ENCODE peak calls at places on chromosome 5, in ten cellular contexts. L is neural crest cell, E is PC-3, G is kidney, F is sigmoid colon, B is RWPE1, C is cardiac muscle cell, A is stomach, X is Calu3, O is HFFc6. K is an unnamed sample.

GRCh38 chr5:18220631-18221030 is 586.4 kb downstream of the TAF11L14 start:
- DNase-seq in L (no peak), E (peak; percentile 95), G (no peak), F (no peak), B (no peak), C (no peak), A (no peak), X (no peak), O (no peak), K (no peak)

GRCh38 chr5:33611882-33612281 is 171.1 kb downstream of the TARS1 start:
- DNase-seq in L (no peak), E (peak; percentile 77), G (no peak), F (no peak), B (no peak), C (no peak), A (no peak), X (no peak), O (peak; percentile 70), K (no peak)

GRCh38 chr5:33903118-33903517 is 11.3 kb upstream of the ADAMTS12 start:
- DNase-seq in L (no peak), E (peak; percentile 54), G (no peak), F (no peak), B (no peak), C (no peak), A (no peak), X (peak; percentile 48), O (no peak), K (no peak)

GRCh38 chr5:39520232-39520572 is 95.4 kb upstream of the DAB2 start:
- DNase-seq in L (no peak), E (peak; percentile 27), G (no peak), F (no peak), B (no peak), C (no peak), A (no peak), X (no peak), O (peak; percentile 85), K (no peak)

GRCh38 chr5:146924132-146924531 is 45.6 kb upstream of the PPP2R2B start:
- DNase-seq in L (no peak), E (no peak), G (no peak), F (no peak), B (no peak), C (no peak), A (no peak), X (no peak), O (no peak), K (no peak)

GRCh38 chr5:80755634-80756033 is 100.9 kb upstream of the DHFR start:
- DNase-seq in L (no peak), E (no peak), G (no peak), F (no peak), B (no peak), C (no peak), A (no peak), X (no peak), O (no peak), K (no peak)

GRCh38 chr5:158797498-158797845 is 302.2 kb downstream of the EBF1 start:
- DNase-seq in L (no peak), E (no peak), G (no peak), F (no peak), B (no peak), C (no peak), A (no peak), X (no peak), O (no peak), K (no peak)

GRCh38 chr5:35438786-35439185 is 178.9 kb upstream of the SPEF2 start:
- DNase-seq in L (no peak), E (no peak), G (no peak), F (no peak), B (no peak), C (no peak), A (no peak), X (no peak), O (no peak), K (no peak)

GRCh38 chr5:56264417-56265025 is 31.4 kb upstream of the ANKRD55 start:
- DNase-seq in L (peak; percentile 34), E (peak; percentile 66), G (no peak), F (no peak), B (peak; percentile 61), C (peak; percentile 46), A (peak; percentile 30), X (peak; percentile 64), O (peak; percentile 58), K (no peak)

GRCh38 chr5:3531320-3531986 is 64.2 kb upstream of the IRX1 start:
- DNase-seq in L (no peak), E (no peak), G (no peak), F (no peak), B (peak; percentile 38), C (peak; percentile 30), A (no peak), X (no peak), O (no peak), K (no peak)

GRCh38 chr5:67095346-67095871 is 101.2 kb downstream of the CD180 start:
- DNase-seq in L (no peak), E (no peak), G (peak; percentile 81), F (peak; percentile 90), B (no peak), C (no peak), A (peak; percentile 63), X (no peak), O (no peak), K (no peak)

DNA sequence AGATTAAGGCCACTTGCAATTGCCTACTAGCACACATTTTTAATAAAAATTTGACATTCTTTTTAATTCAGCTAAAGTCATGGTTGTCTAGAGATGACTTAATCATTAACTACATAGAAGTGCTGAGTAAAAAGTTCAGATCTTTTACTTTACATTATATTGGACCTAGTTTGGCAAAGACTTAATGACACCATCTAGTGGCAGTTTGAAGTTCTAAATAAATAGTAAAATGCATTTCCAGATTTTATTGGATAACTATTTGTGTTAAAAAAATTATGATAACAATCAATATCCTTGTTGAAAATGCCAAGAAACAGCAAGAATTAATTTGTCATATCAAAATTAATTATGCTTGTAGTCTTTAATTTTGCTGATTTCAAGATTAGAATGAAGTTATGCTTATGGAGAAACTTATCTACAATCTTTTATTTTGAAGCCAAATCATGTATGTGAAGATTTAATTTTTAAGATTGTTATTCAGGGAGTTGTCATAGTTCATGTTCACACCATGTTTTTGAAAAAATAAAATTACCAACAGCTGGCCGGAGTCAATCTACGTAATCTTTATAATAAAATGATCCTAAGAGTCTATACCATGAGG is 69.6 kb upstream of the PJA2 start:
- DNase-seq in L (no peak), E (peak; percentile 26), G (no peak), F (no peak), B (no peak), C (peak; percentile 11), A (no peak), X (no peak), O (peak; percentile 4), K (no peak)
- TF ChIP-seq CTCF in L (peak; percentile 70), E (peak; percentile 54), G (peak; percentile 7), F (no peak), B (peak; percentile 80), C (peak; percentile 48), A (no peak), X (peak; percentile 29), O (peak; percentile 78), K (peak; percentile 63)

DNA sequence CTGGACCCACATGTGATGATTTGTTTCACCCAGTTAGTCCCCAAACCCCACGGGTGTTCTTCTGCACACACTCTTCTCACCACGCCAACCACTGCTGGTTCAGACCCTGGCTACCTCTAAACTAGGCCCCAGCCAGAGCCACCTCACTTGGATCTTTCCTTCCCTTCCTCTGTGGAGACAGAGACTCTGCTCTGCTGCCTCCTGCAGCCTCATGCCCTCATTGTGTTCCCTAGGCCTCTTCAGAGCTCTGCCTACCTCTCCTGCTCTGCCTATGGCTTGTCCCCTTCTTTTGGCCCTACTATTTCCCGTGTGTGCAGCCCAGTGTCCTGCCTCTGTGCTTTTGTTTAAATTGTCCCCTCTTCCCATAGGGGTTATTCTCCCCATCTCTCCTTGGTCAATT is 79.7 kb downstream of the ARHGAP26 start:
- DNase-seq in L (no peak), E (no peak), G (no peak), F (no peak), B (no peak), C (no peak), A (no peak), X (no peak), O (no peak), K (no peak)
- TF ChIP-seq CTCF in L (no peak), E (no peak), G (no peak), F (no peak), B (no peak), C (no peak), A (no peak), X (no peak), O (no peak), K (no peak)

GRCh38 chr5:9930156-9930555 is 300.0 kb upstream of the TAS2R1 start:
- DNase-seq in L (no peak), E (no peak), G (no peak), F (no peak), B (no peak), C (no peak), A (no peak), X (no peak), O (no peak), K (no peak)

GRCh38 chr5:9927521-9927997 is 297.4 kb upstream of the TAS2R1 start:
- DNase-seq in L (no peak), E (peak; percentile 87), G (no peak), F (no peak), B (peak; percentile 39), C (no peak), A (no peak), X (peak; percentile 42), O (peak; percentile 13), K (no peak)

GRCh38 chr5:9927106-9927505 is 297.0 kb upstream of the TAS2R1 start:
- DNase-seq in L (no peak), E (peak; percentile 54), G (no peak), F (no peak), B (no peak), C (no peak), A (no peak), X (no peak), O (peak; percentile 52), K (no peak)

GRCh38 chr5:9928266-9928750 is 298.2 kb upstream of the TAS2R1 start:
- DNase-seq in L (no peak), E (no peak), G (no peak), F (no peak), B (no peak), C (no peak), A (no peak), X (no peak), O (no peak), K (no peak)

GRCh38 chr5:9932770-9933169 is 302.6 kb upstream of the TAS2R1 start:
- DNase-seq in L (no peak), E (peak; percentile 44), G (no peak), F (no peak), B (no peak), C (no peak), A (no peak), X (no peak), O (peak; percentile 60), K (no peak)
- TF ChIP-seq CTCF in L (no peak), E (no peak), G (no peak), F (no peak), B (no peak), C (no peak), A (no peak), X (no peak), O (no peak), K (no peak)

DNA sequence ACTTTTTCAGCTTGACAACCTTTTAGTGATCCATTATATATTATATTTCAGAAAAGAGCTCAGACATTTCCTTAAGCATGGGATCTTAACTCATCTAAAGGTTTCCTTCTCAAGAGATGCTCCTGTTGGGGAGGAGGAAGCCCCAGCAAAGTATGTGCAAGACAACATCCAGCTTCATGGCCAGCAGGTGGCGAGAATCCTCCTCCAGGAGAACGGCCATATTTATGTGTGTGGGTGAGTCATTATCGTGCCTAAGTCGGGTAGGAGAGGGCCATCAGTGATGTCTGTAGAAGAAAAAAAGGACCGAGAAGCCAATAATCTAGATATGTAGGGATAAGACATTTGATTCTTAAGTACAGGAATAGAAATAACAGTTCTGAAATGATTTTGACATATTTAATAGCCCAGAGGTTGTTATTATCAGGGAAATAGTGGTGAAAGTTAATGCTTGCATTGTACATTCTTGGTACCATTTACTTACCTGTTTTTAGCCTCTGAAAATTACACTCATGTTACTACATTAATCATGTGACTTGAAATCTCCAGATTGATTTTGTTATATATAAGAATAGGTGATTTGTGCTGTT is 28.2 kb downstream of the MTRR start:
- DNase-seq in L (peak; percentile 39), E (peak; percentile 73), G (no peak), F (no peak), B (no peak), C (peak; percentile 10), A (no peak), X (peak; percentile 56), O (peak; percentile 59), K (no peak)
- TF ChIP-seq CTCF in L (peak; percentile 61), E (peak; percentile 87), G (no peak), F (no peak), B (peak; percentile 12), C (peak; percentile 32), A (no peak), X (peak; percentile 41), O (peak; percentile 83), K (peak; percentile 50)

K was measured in osteocyte.